ENCODE peak calls at places on chromosomes 7 and 10, in nine cellular contexts. R is mesenchymal stem cell, H is mesendoderm, C is fibroblast of villous mesenchyme, M is fibroblast of pulmonary artery, T is tibial nerve, Z is skeletal muscle cell, B is astrocyte of the spinal cord, S is keratinocyte. P is an unnamed sample.

GRCh38 chr10:104033966-104034365 is 51.7 kb downstream of the COL17A1 start:
- DNase-seq in R (no peak), H (no peak), C (no peak), M (no peak), T (no peak), Z (no peak), B (no peak), S (no peak), P (no peak)

GRCh38 chr10:121597504-121598241 is 571 bp downstream of the FGFR2 start:
- DNase-seq in R (peak; percentile 21), H (peak; percentile 44), C (no peak), M (no peak), T (no peak), Z (no peak), B (no peak), S (no peak), P (no peak)

GRCh38 chr10:110344622-110345021 is 39.9 kb upstream of the SMNDC1 start:
- DNase-seq in R (no peak), H (no peak), C (no peak), M (no peak), T (no peak), Z (no peak), B (no peak), S (no peak), P (no peak)

GRCh38 chr7:54841772-54842707 is 83.0 kb upstream of the SEC61G start:
- DNase-seq in R (peak; percentile 11), H (peak; percentile 40), C (peak; percentile 52), M (peak; percentile 64), T (no peak), Z (peak; percentile 65), B (peak; percentile 91), S (no peak), P (peak; percentile 69)

GRCh38 chr10:124705817-124706461 is 38.2 kb downstream of the FAM53B start:
- DNase-seq in R (no peak), H (peak; percentile 44), C (no peak), M (peak; percentile 33), T (no peak), Z (no peak), B (no peak), S (no peak), P (no peak)

GRCh38 chr7:154183482-154183881 is 131.3 kb downstream of the DPP6 start:
- DNase-seq in R (no peak), H (no peak), C (no peak), M (no peak), T (no peak), Z (no peak), B (no peak), S (no peak), P (no peak)

GRCh38 chr7:29285451-29285807 is 90.9 kb downstream of the CHN2 start:
- DNase-seq in R (peak; percentile 90), H (no peak), C (peak; percentile 55), M (peak; percentile 89), T (no peak), Z (peak; percentile 92), B (peak; percentile 98), S (peak; percentile 95), P (peak; percentile 62)

GRCh38 chr10:129371543-129371942 is 95.5 kb upstream of the MGMT start:
- DNase-seq in R (no peak), H (no peak), C (no peak), M (no peak), T (no peak), Z (no peak), B (no peak), S (no peak), P (no peak)

GRCh38 chr7:44962483-44963251 is 16.1 kb downstream of the MYO1G start:
- DNase-seq in R (peak; percentile 42), H (no peak), C (peak; percentile 26), M (peak; percentile 25), T (no peak), Z (peak; percentile 6), B (no peak), S (no peak), P (no peak)

GRCh38 chr10:128143531-128143930 is 17.3 kb upstream of the MKI67 start:
- DNase-seq in R (no peak), H (peak; percentile 30), C (no peak), M (no peak), T (no peak), Z (no peak), B (no peak), S (no peak), P (no peak)

GRCh38 chr10:124701881-124702656 is 42.1 kb downstream of the FAM53B start:
- DNase-seq in R (peak; percentile 38), H (no peak), C (peak; percentile 85), M (peak; percentile 88), T (no peak), Z (no peak), B (peak; percentile 50), S (no peak), P (no peak)

GRCh38 chr10:84333864-84334451 is 5.6 kb downstream of the CCSER2 start:
- DNase-seq in R (no peak), H (peak; percentile 44), C (peak; percentile 10), M (peak; percentile 27), T (no peak), Z (no peak), B (no peak), S (no peak), P (no peak)

GRCh38 chr10:77311186-77311585 is 326.4 kb downstream of the KCNMA1 start:
- DNase-seq in R (no peak), H (peak; percentile 82), C (no peak), M (no peak), T (no peak), Z (no peak), B (no peak), S (no peak), P (no peak)

GRCh38 chr10:73859441-73860049 is 14.8 kb downstream of the CAMK2G start:
- DNase-seq in R (no peak), H (no peak), C (no peak), M (no peak), T (no peak), Z (no peak), B (no peak), S (no peak), P (no peak)

DNA sequence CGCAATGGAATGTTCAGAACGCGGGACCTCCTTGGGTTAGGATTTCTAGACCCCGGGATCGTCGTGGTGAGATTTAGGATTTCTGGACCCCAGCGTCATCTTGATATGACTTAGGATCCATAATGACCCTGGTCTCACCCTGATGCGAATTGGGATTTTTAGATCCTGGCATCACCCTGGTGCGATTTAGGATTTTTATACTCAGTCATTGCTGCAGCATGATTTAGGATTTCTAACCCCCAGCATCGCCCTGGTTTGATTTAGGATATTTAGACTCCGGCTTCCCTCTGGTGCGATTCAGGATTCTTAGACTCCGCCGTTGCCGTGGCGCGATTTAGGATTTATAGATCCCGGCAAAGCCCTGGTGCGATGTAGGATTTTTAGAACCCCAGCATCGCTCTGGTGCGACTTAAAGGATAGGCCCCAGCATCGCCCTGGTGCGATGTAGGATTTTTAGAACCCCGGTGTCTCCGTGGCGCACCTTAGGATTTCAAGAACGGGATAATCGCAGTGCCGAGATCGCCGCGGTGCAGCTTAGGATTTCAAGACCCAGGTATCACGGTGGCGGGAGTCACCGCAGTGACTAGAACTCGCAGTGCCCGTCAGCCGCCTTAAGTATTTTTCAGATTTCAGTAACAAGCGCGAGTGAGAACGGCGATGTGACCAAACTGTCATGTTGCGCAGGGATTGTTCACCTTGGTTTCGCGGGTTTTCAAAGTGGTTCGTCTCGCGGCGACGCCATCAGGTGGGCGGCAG is 812 bp downstream of the MEST start:
- DNase-seq in R (peak; percentile 21), H (no peak), C (no peak), M (no peak), T (no peak), Z (no peak), B (no peak), S (no peak), P (no peak)
- H3K4me3 ChIP-seq in R (peak overlapping the region; percentile 79), H (peak overlapping the region; percentile 15), C (peak overlapping the region; percentile 82), M (peak overlapping the region; percentile 64), T (peak overlapping the region; percentile 54), Z (peak overlapping the region; percentile 56), B (peak overlapping the region; percentile 68), S (peak overlapping the region; percentile 31), P (peak overlapping the region; percentile 49)

GRCh38 chr10:5608608-5609270 is 57.7 kb downstream of the ASB13 start:
- DNase-seq in R (no peak), H (no peak), C (no peak), M (no peak), T (no peak), Z (no peak), B (no peak), S (no peak), P (no peak)
- H3K4me3 ChIP-seq in R (no peak overlapping the region), H (no peak overlapping the region), C (no peak overlapping the region), M (no peak overlapping the region), T (no peak overlapping the region), Z (no peak overlapping the region), B (no peak overlapping the region), S (no peak overlapping the region), P (no peak overlapping the region)

GRCh38 chr10:114501650-114502049 is 97.3 kb upstream of the AFAP1L2 start:
- DNase-seq in R (no peak), H (no peak), C (no peak), M (no peak), T (no peak), Z (no peak), B (no peak), S (no peak), P (no peak)

GRCh38 chr10:114500643-114501042 is 96.3 kb upstream of the AFAP1L2 start:
- DNase-seq in R (no peak), H (no peak), C (no peak), M (no peak), T (no peak), Z (no peak), B (no peak), S (no peak), P (no peak)

GRCh38 chr10:114499120-114499519 is 94.8 kb upstream of the AFAP1L2 start:
- DNase-seq in R (no peak), H (no peak), C (no peak), M (no peak), T (no peak), Z (no peak), B (no peak), S (no peak), P (no peak)

GRCh38 chr10:114498413-114499111 is 94.3 kb upstream of the AFAP1L2 start:
- DNase-seq in R (no peak), H (no peak), C (no peak), M (no peak), T (no peak), Z (no peak), B (no peak), S (no peak), P (no peak)

DNA sequence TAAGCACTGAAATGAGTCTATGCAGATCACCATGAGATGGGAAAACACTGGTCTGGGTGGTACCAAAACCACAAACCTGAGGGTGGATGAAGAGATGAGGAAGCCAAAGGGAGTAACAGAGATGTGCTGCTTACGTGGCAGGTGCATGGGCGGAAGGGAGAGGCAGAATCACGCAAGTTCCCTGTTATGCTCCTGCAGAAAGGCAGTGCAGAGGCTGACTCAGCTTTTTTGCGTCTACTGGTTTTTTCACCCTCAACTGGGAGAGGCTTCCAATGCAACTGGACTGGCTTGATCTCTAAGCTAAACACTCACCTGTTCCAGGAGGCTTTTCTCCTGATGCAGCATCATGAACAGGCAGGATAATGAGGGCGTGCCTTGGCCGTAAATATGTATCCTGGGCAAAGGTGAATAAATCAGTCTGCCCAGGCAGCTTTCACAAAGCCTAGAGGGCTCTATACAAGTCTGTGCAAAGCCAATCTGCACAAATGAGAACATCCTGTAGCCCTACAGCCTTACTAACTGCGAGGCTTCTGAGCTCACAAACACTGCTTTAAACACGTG is 95.4 kb upstream of the AFAP1L2 start:
- DNase-seq in R (no peak), H (no peak), C (no peak), M (no peak), T (no peak), Z (no peak), B (no peak), S (peak; percentile 95), P (no peak)
- H3K4me3 ChIP-seq in R (no peak overlapping the region), H (no peak overlapping the region), C (no peak overlapping the region), M (no peak overlapping the region), T (no peak overlapping the region), Z (no peak overlapping the region), B (no peak overlapping the region), S (no peak overlapping the region), P (no peak overlapping the region)

GRCh38 chr10:97500297-97500575 is 1.5 kb downstream of the UBTD1 start:
- DNase-seq in R (no peak), H (no peak), C (no peak), M (no peak), T (no peak), Z (no peak), B (no peak), S (no peak), P (no peak)
- H3K4me3 ChIP-seq in R (peak overlapping the region; percentile 88), H (no peak overlapping the region), C (peak overlapping the region; percentile 100), M (peak overlapping the region; percentile 99), T (peak overlapping the region; percentile 93), Z (peak overlapping the region; percentile 99), B (peak overlapping the region; percentile 98), S (peak overlapping the region; percentile 94), P (peak overlapping the region; percentile 97)